ENCODE peak calls at places on chromosomes 2 and 18, in four cellular contexts. U is IMR-90, F is GM12892, E is GM12891. Y is an unnamed sample.

GRCh38 chr18:57210101-57210661 is 63.3 kb downstream of the BOD1L2 start:
- DNase-seq in U (peak), F (no peak), E (no peak), Y (peak)

GRCh38 chr18:22207022-22207758 is 37.8 kb downstream of the GATA6 start:
- DNase-seq in U (peak), F (no peak), E (no peak), Y (no peak)

GRCh38 chr2:63056309-63057065 is 5.9 kb downstream of the OTX1 start:
- DNase-seq in U (no peak), F (no peak), E (no peak), Y (no peak)

GRCh38 chr2:120252207-120253020 is at the start of gene RALB:
- DNase-seq in U (peak), F (peak), E (peak), Y (peak)

GRCh38 chr2:187543488-187543887 is 10.7 kb downstream of the TFPI start:
- DNase-seq in U (no peak), F (no peak), E (no peak), Y (no peak)

GRCh38 chr2:238728322-238729260 is 119.3 kb upstream of the TWIST2 start:
- DNase-seq in U (peak), F (no peak), E (no peak), Y (peak)

GRCh38 chr2:180938419-180938818 is 42.0 kb upstream of the UBE2E3 start:
- DNase-seq in U (peak), F (no peak), E (no peak), Y (no peak)

GRCh38 chr18:49733896-49734585 is 79.3 kb downstream of the ACAA2 start:
- DNase-seq in U (no peak), F (no peak), E (no peak), Y (no peak)

GRCh38 chr2:78417355-78417754 is 608.1 kb upstream of the REG3G start:
- DNase-seq in U (no peak), F (no peak), E (no peak), Y (no peak)

GRCh38 chr2:15485949-15486348 is 75.2 kb downstream of the NBAS start:
- DNase-seq in U (no peak), F (no peak), E (no peak), Y (no peak)

GRCh38 chr2:28821295-28821958 is 10.8 kb downstream of the SPDYA start:
- DNase-seq in U (peak), F (no peak), E (peak), Y (no peak)

GRCh38 chr2:28824207-28824606 is 13.6 kb downstream of the SPDYA start:
- DNase-seq in U (no peak), F (no peak), E (no peak), Y (no peak)

GRCh38 chr2:28822036-28822435 is 11.4 kb downstream of the SPDYA start:
- DNase-seq in U (no peak), F (no peak), E (no peak), Y (no peak)

GRCh38 chr2:28828382-28828781 is 17.7 kb downstream of the SPDYA start:
- DNase-seq in U (peak), F (no peak), E (no peak), Y (no peak)

GRCh38 chr2:28824870-28825269 is 14.2 kb downstream of the SPDYA start:
- DNase-seq in U (no peak), F (no peak), E (no peak), Y (no peak)
- TF ChIP-seq POLR2A in U (no peak), F (no peak), E (no peak), Y (no peak)

GRCh38 chr2:216696321-216696720 is 972 bp upstream of the IGFBP5 start:
- DNase-seq in U (no peak), F (no peak), E (no peak), Y (no peak)

GRCh38 chr2:216696751-216697560 is 1.6 kb upstream of the IGFBP5 start:
- DNase-seq in U (peak), F (no peak), E (no peak), Y (no peak)

GRCh38 chr2:216694201-216694825 is 1.0 kb downstream of the IGFBP5 start:
- DNase-seq in U (no peak), F (no peak), E (no peak), Y (no peak)

GRCh38 chr2:216694826-216695217 is 527 bp downstream of the IGFBP5 start:
- DNase-seq in U (no peak), F (no peak), E (no peak), Y (no peak)

DNA sequence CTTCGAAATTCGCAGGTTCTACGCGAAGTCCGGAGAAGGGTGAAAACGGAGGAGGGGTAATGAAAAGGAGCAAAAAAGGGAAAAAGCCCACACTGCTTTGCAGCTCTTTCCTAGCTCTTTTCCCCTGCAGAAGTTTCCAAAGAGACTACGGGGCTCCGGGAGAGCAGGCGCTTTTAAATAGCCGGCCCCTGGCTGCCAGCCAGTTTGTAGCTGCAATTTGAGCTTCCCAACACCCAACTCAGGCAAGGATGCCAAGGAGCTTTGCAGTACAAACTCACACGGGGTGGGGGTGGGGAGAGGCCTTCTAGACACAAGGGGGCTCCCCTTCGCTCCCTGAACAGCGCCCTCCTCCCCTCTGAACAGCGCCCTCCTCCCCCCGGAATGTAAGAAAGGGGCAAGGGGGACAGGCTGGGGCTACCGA is at the start of gene IGFBP5:
- DNase-seq in U (peak), F (no peak), E (no peak), Y (no peak)
- TF ChIP-seq POLR2A in U (peak), F (no peak), E (no peak), Y (no peak)

GRCh38 chr2:44940612-44941464 is 664 bp upstream of the SIX3 start:
- DNase-seq in U (no peak), F (no peak), E (no peak), Y (no peak)

GRCh38 chr2:44937688-44938240 is 3.7 kb upstream of the SIX3 start:
- DNase-seq in U (no peak), F (no peak), E (no peak), Y (no peak)

GRCh38 chr2:44940053-44940494 is 1.4 kb upstream of the SIX3 start:
- DNase-seq in U (no peak), F (no peak), E (no peak), Y (no peak)

GRCh38 chr2:44938287-44939073 is 3.0 kb upstream of the SIX3 start:
- DNase-seq in U (no peak), F (no peak), E (no peak), Y (no peak)

GRCh38 chr2:44939074-44940052 is 2.1 kb upstream of the SIX3 start:
- DNase-seq in U (no peak), F (no peak), E (no peak), Y (no peak)
- TF ChIP-seq POLR2A in U (no peak), F (no peak), E (no peak), Y (no peak)

DNA sequence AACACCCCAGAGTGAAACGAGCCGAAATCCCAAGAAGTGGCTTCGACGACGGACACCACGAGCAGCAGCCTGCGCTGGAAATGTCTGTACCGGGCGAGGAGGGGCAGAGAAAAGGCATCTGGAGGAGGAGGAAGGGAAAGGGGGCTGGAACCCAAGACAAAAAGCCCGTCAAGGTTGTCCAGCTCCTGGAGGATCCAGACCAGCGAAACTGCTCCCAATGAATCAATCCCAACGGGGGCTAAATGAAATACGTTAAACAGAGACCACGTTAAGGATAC is 481 bp downstream of the CCDC88A start:
- DNase-seq in U (peak), F (no peak), E (no peak), Y (no peak)
- TF ChIP-seq POLR2A in U (no peak), F (no peak), E (no peak), Y (no peak)

GRCh38 chr2:231786177-231786916 is at the start of gene COPS7B:
- DNase-seq in U (peak), F (peak), E (peak), Y (peak)
- TF ChIP-seq POLR2A in U (no peak), F (peak), E (peak), Y (peak)

DNA sequence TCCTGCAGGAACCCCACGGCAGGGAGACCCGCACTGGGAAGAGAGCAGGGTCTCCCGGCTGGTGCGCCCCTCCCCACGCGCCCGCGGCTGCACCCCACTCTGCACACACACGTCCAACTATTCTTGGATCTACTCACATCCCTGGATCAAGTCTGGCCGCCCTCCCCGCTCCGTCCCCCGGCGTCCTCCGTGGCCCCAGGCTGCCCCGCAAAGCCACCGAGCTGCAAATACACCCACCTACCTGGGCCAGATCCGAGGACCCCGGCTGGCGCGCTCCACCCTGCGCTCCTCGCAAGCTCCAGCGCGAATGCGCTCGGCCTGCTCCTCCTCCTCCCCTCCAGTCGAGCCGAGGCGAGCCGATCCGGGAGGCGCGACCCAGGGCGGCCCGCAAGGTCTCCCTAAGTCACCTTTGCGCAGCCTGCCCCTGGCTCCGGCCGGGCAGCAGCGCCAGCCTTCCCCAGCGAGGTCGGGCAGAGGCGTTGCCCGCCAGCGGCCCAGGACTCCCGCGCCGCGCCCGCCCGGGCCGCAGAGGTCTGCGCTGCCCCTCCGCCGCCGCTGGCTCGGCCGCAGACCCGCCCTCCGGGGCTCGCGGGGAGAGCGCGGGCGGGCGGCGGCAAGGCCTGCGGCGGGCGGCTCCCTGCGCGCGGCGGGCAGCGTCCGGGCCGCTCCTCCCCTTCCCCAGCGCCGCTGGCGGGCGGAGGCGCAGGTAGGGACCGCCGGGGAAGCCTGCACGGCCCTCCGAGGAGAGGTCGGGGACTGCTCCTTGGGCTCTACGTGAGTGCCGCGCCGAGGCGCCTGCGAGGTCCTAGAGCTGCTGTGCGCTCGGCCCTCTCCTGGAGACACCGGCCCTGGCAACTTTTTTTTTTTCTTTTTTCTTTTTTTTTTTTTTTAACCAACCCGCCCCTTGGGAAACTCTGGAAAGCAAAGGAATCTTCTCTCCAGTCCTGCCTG is 126.0 kb downstream of the OSBPL1A start:
- DNase-seq in U (peak), F (peak), E (peak), Y (peak)
- TF ChIP-seq POLR2A in U (no peak), F (no peak), E (no peak), Y (peak)

GRCh38 chr2:46256563-46257142 is 40.6 kb upstream of the EPAS1 start:
- DNase-seq in U (no peak), F (no peak), E (no peak), Y (no peak)
- TF ChIP-seq POLR2A in U (no peak), F (no peak), E (no peak), Y (no peak)

DNA sequence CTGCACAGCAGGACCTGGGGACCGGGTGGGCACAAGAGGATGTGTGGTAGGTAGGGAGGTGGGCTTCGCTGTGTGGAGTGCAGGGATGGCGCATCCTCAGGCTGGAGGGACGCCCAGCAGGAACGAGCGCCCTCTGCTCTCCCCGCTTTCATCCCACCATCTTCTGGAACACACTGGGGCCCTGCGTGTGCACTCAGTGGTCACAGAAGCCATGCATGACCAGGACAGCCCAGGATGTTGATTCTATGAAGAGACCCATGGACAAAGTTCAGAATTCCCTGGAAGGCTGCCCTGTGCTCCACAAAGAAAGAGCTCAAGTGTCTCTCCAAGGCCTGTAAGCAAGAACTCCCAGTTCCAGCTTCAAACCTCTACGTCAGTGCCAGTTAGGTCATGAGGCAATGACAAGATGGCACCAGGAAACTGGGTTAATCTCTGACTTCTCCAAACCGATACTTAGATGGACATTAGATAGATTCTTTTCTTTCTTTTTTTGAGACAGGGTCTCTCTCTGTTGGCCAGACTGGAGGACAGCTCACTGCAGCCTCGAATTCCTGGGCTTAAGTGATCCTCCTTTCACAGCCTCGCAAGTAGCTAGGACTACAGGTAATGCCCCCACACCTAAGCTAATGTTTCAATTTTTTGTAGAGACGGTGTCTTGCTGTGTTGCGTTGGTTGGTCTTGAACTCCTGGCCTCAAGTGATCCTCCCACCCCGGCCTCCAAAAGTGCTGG is 3.4 kb downstream of the SLC66A2 start:
- DNase-seq in U (no peak), F (no peak), E (no peak), Y (no peak)
- TF ChIP-seq POLR2A in U (no peak), F (no peak), E (no peak), Y (no peak)

GRCh38 chr2:36451512-36451911 is 95.9 kb downstream of the CRIM1 start:
- DNase-seq in U (peak), F (no peak), E (no peak), Y (no peak)
- TF ChIP-seq POLR2A in U (no peak), F (no peak), E (no peak), Y (no peak)

GRCh38 chr2:23384551-23385349 is at the start of gene KLHL29:
- DNase-seq in U (peak), F (peak), E (peak), Y (peak)
- TF ChIP-seq POLR2A in U (peak), F (peak), E (no peak), Y (peak)